ENCODE peak calls at places on chromosomes 12 and 14, in four cellular contexts. M is cardiac muscle cell, D is astrocyte of the cerebellum, Z is activated T-cell treated with anti-CD3 and anti-CD28 coated beads for 24 hours. E is an unnamed sample.
A peak's percentile ranks its signal among the peaks of the same experiment; 100 is the strongest.

GRCh38 chr12:70180140-70180539 is 63.1 kb upstream of the CNOT2 start:
- DNase-seq in Z (no peak), D (no peak), M (no peak), E (no peak)

GRCh38 chr12:47769234-47770085 is 3.6 kb upstream of the SLC48A1 start:
- DNase-seq in D (no peak), M (no peak), Z (no peak), E (no peak)

GRCh38 chr14:73223049-73223448 is 14.3 kb upstream of the PAPLN start:
- DNase-seq in M (no peak), Z (no peak), D (no peak), E (no peak)

GRCh38 chr12:85280138-85280983 is at the start of gene ALX1:
- DNase-seq in Z (no peak), D (no peak), M (peak; percentile 80), E (no peak)

GRCh38 chr12:95258146-95258545 is 40.5 kb downstream of the VEZT start:
- DNase-seq in D (no peak), M (no peak), Z (no peak), E (no peak)

GRCh38 chr14:35808076-35808657 is 928 bp downstream of the RALGAPA1 start:
- DNase-seq in Z (no peak), D (no peak), M (no peak), E (no peak)

GRCh38 chr12:25387136-25388050 is 136.7 kb upstream of the KRAS start:
- DNase-seq in M (peak; percentile 92), Z (peak; percentile 70), D (peak; percentile 91), E (peak; percentile 67)

GRCh38 chr14:53741379-53742225 is 215.0 kb downstream of the BMP4 start:
- DNase-seq in M (no peak), D (peak; percentile 44), Z (no peak), E (no peak)

E was measured in stimulated activated naive B cell treated with anti-CD40 and anti-IgM and Interleukin-4, amounts not matched to agents 10 μg/mL and 1 μg/mL and 100 μg/mL, for 72 hours.